ENCODE peak calls at places on chromosome 22, in six cellular contexts. O is A549, P is endothelial cell of umbilical vein, T is K562, R is GM12878, W is HepG2. V is an unnamed sample.

GRCh38 chr22:29569011-29569678 is 11.8 kb downstream of the NIPSNAP1 start:
- DNase-seq in O (no peak), P (no peak), T (peak; percentile 66), R (no peak), W (peak; percentile 65), V (no peak)

GRCh38 chr22:36425977-36426523 is 38.3 kb upstream of the MYH9 start:
- DNase-seq in O (peak; percentile 53), P (no peak), T (peak; percentile 73), R (no peak), W (peak; percentile 74), V (peak; percentile 76)

GRCh38 chr22:41657709-41658108 is 31.0 kb downstream of the SNU13 start:
- DNase-seq in O (no peak), P (no peak), T (no peak), R (no peak), W (no peak), V (no peak)

GRCh38 chr22:30903876-30904460 is 64.6 kb downstream of the MORC2 start:
- DNase-seq in O (no peak), P (no peak), T (no peak), R (no peak), W (no peak), V (no peak)

GRCh38 chr22:20972014-20972797 is 5.2 kb downstream of the AIFM3 start:
- DNase-seq in O (no peak), P (no peak), T (peak; percentile 61), R (no peak), W (no peak), V (no peak)

GRCh38 chr22:42868751-42869251 is 11.7 kb upstream of the ARFGAP3 start:
- DNase-seq in O (no peak), P (no peak), T (no peak), R (no peak), W (no peak), V (no peak)

GRCh38 chr22:43464809-43465208 is 53.0 kb downstream of the MPPED1 start:
- DNase-seq in O (no peak), P (no peak), T (no peak), R (no peak), W (no peak), V (no peak)

GRCh38 chr22:43136255-43136654 is 6.9 kb downstream of the MCAT start:
- DNase-seq in O (peak; percentile 25), P (peak; percentile 56), T (peak; percentile 49), R (no peak), W (peak; percentile 34), V (peak; percentile 70)

GRCh38 chr22:31106001-31106571 is 1.3 kb downstream of the SELENOM start:
- DNase-seq in O (peak; percentile 19), P (no peak), T (no peak), R (no peak), W (no peak), V (no peak)

GRCh38 chr22:19597399-19597735 is 73.2 kb upstream of the CLDN5 start:
- DNase-seq in O (no peak), P (peak; percentile 30), T (peak; percentile 19), R (no peak), W (peak; percentile 32), V (peak; percentile 49)

GRCh38 chr22:49251371-49251770 is 576.3 kb downstream of the BRD1 start:
- DNase-seq in O (no peak), P (no peak), T (no peak), R (no peak), W (no peak), V (no peak)
- TF ChIP-seq MYC in O (no peak), P (no peak), T (no peak), R (no peak), W (no peak), V (no peak)

GRCh38 chr22:38730411-38730871 is 24.7 kb downstream of the GTPBP1 start:
- DNase-seq in O (no peak), P (no peak), T (no peak), R (no peak), W (no peak), V (no peak)

GRCh38 chr22:38733329-38734202 is 22.2 kb downstream of the SUN2 start:
- DNase-seq in O (peak; percentile 29), P (peak; percentile 19), T (peak; percentile 53), R (no peak), W (peak; percentile 16), V (peak; percentile 39)

GRCh38 chr22:38734203-38735100 is 21.3 kb downstream of the SUN2 start:
- DNase-seq in O (no peak), P (no peak), T (no peak), R (no peak), W (no peak), V (no peak)

GRCh38 chr22:38731703-38732161 is 24.1 kb downstream of the SUN2 start:
- DNase-seq in O (no peak), P (no peak), T (no peak), R (no peak), W (no peak), V (no peak)

GRCh38 chr22:38732251-38732815 is 23.5 kb downstream of the SUN2 start:
- DNase-seq in O (no peak), P (no peak), T (no peak), R (no peak), W (no peak), V (no peak)
- TF ChIP-seq CTCF in O (no peak), P (no peak), T (no peak), R (no peak), W (no peak), V (no peak)

GRCh38 chr22:40053460-40053859 is 58.7 kb downstream of the FAM83F start:
- DNase-seq in O (no peak), P (no peak), T (no peak), R (no peak), W (no peak), V (no peak)

GRCh38 chr22:40046126-40046525 is 51.4 kb downstream of the FAM83F start:
- DNase-seq in O (no peak), P (no peak), T (no peak), R (no peak), W (no peak), V (no peak)

GRCh38 chr22:40054486-40054885 is 59.7 kb downstream of the FAM83F start:
- DNase-seq in O (no peak), P (no peak), T (no peak), R (no peak), W (no peak), V (no peak)

GRCh38 chr22:40051322-40051721 is 56.6 kb downstream of the FAM83F start:
- DNase-seq in O (no peak), P (no peak), T (peak; percentile 34), R (no peak), W (no peak), V (peak; percentile 52)

DNA sequence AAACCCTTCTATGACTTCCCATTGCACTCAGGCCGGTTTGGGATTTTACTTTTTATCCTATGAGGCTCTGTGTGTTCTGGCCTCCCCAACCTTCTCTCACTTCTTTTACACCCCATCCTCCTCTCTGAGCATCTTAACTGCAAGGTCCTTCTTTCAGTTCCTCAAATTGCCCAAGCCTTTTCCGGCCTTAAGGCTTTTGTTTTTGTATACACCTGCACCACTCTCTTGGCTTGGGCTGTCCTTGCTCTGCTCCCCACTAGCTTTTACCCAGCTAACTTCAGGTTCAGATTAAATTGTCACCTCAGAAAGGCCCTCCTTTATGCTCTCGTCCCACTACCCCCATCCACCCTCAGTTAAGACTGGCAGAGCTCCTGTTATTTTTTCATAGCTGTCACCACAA is 55.5 kb downstream of the FAM83F start:
- DNase-seq in O (no peak), P (no peak), T (no peak), R (peak; percentile 70), W (no peak), V (peak; percentile 44)
- TF ChIP-seq MYC in O (no peak), P (no peak), T (no peak), R (no peak), W (no peak), V (no peak)

GRCh38 chr22:39007177-39007576 is 6.9 kb upstream of the APOBEC3C start:
- DNase-seq in O (no peak), P (no peak), T (no peak), R (no peak), W (no peak), V (no peak)

GRCh38 chr22:38997518-38997917 is 15.4 kb downstream of the APOBEC3B start:
- DNase-seq in O (no peak), P (no peak), T (no peak), R (no peak), W (no peak), V (no peak)

GRCh38 chr22:39003165-39003638 is 10.9 kb upstream of the APOBEC3C start:
- DNase-seq in O (peak; percentile 74), P (peak; percentile 83), T (peak; percentile 66), R (peak; percentile 81), W (peak; percentile 66), V (peak; percentile 91)
- TF ChIP-seq CTCF in O (peak; percentile 64), P (peak; percentile 67), T (peak; percentile 70), R (peak; percentile 75), W (peak; percentile 81), V (peak; percentile 72)

DNA sequence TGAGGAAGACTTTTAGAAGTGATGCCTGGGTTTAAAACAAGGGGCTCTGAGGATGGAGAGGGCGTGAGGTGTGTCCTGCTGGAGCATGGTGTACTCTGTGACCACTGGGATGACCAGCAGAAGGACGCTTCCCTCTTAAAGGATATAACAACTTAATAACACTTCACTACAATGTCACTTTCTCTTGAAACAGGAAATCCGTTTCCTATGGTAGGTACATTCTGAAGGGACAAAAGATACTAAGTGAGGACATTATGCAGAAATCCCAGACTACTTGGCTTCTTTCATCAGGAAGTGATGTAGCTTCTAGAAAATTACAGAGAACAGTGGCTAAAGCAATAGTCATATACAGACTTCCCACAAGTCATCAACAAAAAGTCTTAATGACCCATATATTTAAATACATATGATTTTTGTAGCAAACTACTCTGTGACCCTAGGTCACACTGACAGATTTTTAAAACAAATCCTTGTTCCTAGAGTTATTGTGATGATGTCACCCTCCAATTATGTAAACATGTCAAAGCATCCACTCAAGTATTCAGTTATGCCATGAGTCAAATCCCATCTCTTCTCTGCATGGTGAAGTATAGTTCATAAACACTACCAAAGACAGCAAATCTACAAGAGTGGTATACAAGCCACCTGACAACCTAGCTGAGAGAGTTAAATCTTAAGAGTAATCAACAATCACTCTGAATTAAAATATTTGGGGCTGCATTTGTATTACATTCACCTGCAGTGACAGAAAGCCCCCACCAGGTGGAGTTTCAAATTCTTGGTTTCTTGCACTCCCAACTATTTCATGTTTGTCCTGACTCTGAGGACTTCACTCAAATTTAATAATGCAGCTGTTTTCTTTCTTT is 32.8 kb downstream of the PITPNB start:
- DNase-seq in O (peak; percentile 10), P (peak; percentile 85), T (peak; percentile 32), R (no peak), W (peak; percentile 35), V (peak; percentile 49)
- TF ChIP-seq MYC in O (no peak), P (no peak), T (no peak), R (no peak), W (no peak), V (no peak)

DNA sequence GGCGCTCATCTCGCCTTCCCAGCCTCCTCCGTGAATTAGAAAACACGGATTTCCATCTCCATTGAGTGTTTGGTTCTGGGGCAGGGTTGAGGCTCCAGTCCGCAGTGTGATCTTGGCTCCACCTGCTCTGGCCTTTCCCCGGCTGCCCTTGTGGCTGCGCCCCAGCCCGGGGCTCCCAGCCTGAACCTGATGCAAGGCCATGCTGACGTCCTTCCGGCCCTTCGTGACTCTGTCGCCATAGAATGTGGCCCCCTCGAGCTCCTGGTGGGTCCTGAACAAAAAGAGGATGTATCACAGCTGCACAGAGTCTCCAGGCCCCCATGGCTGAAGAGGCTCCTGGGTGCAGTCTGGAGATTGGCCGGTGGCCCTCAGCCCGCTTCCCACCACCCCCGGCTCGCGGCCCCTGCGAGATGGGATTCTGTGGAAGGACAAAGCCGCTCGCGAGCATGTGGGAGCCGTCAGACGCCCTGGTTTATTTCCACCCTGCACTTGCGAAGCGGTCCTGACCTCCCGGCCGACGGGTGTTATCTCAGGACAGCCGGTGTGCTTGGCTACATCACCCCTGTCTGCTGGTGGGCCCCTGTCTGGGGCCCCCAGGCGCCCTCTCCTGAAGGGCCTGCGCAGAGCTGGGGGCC is 1214.0 kb downstream of the BRD1 start:
- DNase-seq in O (no peak), P (no peak), T (no peak), R (no peak), W (no peak), V (no peak)
- TF ChIP-seq CTCF in O (no peak), P (no peak), T (no peak), R (no peak), W (no peak), V (no peak)

GRCh38 chr22:46408568-46409506 is 73.3 kb downstream of the TRMU start:
- DNase-seq in O (no peak), P (no peak), T (no peak), R (no peak), W (no peak), V (no peak)
- TF ChIP-seq MYC in O (no peak), P (no peak), T (no peak), R (no peak), W (no peak), V (no peak)